ENCODE peak calls at places on chromosomes 1 and 21, in nine cellular contexts. W is A673, Z is body of pancreas, I is HFFc6, D is upper lobe of right lung, A is AG09319, N is progenitor cell of endocrine pancreas, X is A549, O is AG04449. P is an unnamed sample.

GRCh38 chr1:115679141-115679611 is 37.4 kb downstream of the VANGL1 start:
- DNase-seq in W (no peak), Z (no peak), I (peak), D (no peak), A (peak), N (no peak), X (no peak), O (no peak), P (no peak)

GRCh38 chr1:56148466-56149193 is 430.7 kb downstream of the PLPP3 start:
- DNase-seq in W (peak), Z (no peak), I (no peak), D (no peak), A (no peak), N (no peak), X (no peak), O (no peak), P (no peak)

GRCh38 chr1:221468556-221468955 is 273.3 kb downstream of the DUSP10 start:
- DNase-seq in W (no peak), Z (no peak), I (no peak), D (no peak), A (no peak), N (no peak), X (no peak), O (no peak), P (no peak)

GRCh38 chr1:32172621-32173245 is 6.7 kb upstream of the TXLNA start:
- DNase-seq in W (no peak), Z (no peak), I (no peak), D (no peak), A (no peak), N (no peak), X (no peak), O (no peak), P (no peak)

GRCh38 chr21:43890042-43890441 is 25.0 kb downstream of the AGPAT3 start:
- DNase-seq in W (no peak), Z (no peak), I (no peak), D (no peak), A (no peak), N (no peak), X (no peak), O (no peak), P (no peak)

GRCh38 chr21:26795866-26796329 is 49.3 kb downstream of the ADAMTS1 start:
- DNase-seq in W (peak), Z (peak), I (peak), D (no peak), A (peak), N (no peak), X (peak), O (peak), P (no peak)

GRCh38 chr1:21706151-21706835 is 37.1 kb upstream of the RAP1GAP start:
- DNase-seq in W (peak), Z (no peak), I (peak), D (no peak), A (no peak), N (no peak), X (no peak), O (no peak), P (no peak)

GRCh38 chr1:108082741-108083562 is 117.2 kb downstream of the SLC25A24 start:
- DNase-seq in W (no peak), Z (no peak), I (no peak), D (no peak), A (no peak), N (no peak), X (no peak), O (no peak), P (no peak)

GRCh38 chr1:25186608-25187007 is 45.7 kb downstream of the SYF2 start:
- DNase-seq in W (no peak), Z (no peak), I (no peak), D (no peak), A (no peak), N (no peak), X (no peak), O (no peak), P (no peak)

GRCh38 chr1:9399510-9400424 is 107.1 kb downstream of the SPSB1 start:
- DNase-seq in W (no peak), Z (peak), I (no peak), D (no peak), A (no peak), N (no peak), X (no peak), O (no peak), P (no peak)

GRCh38 chr1:37410815-37411214 is 63.6 kb upstream of the ZC3H12A start:
- DNase-seq in W (peak), Z (no peak), I (no peak), D (no peak), A (no peak), N (peak), X (no peak), O (no peak), P (peak)

GRCh38 chr21:44310628-44311027 is 10.8 kb downstream of the PFKL start:
- DNase-seq in W (no peak), Z (no peak), I (no peak), D (no peak), A (no peak), N (no peak), X (no peak), O (no peak), P (no peak)

GRCh38 chr1:230286166-230286889 is 139.8 kb downstream of the PGBD5 start:
- DNase-seq in W (no peak), Z (peak), I (no peak), D (no peak), A (no peak), N (no peak), X (no peak), O (no peak), P (no peak)

GRCh38 chr1:231694081-231694443 is 67.5 kb downstream of the DISC1 start:
- DNase-seq in W (no peak), Z (no peak), I (no peak), D (no peak), A (no peak), N (no peak), X (no peak), O (no peak), P (no peak)

GRCh38 chr1:69645477-69645876 is 77.8 kb downstream of the LRRC7 start:
- DNase-seq in W (no peak), Z (no peak), I (no peak), D (no peak), A (no peak), N (no peak), X (no peak), O (no peak), P (no peak)

GRCh38 chr1:54604572-54605370 is 18.6 kb downstream of the FAM151A start:
- DNase-seq in W (no peak), Z (no peak), I (no peak), D (no peak), A (no peak), N (no peak), X (no peak), O (no peak), P (no peak)

GRCh38 chr1:177960939-177961622 is 8.8 kb downstream of the SEC16B start:
- DNase-seq in W (no peak), Z (no peak), I (no peak), D (no peak), A (no peak), N (no peak), X (no peak), O (no peak), P (no peak)

GRCh38 chr1:217660353-217661062 is 29.4 kb downstream of the SPATA17 start:
- DNase-seq in W (no peak), Z (no peak), I (peak), D (no peak), A (peak), N (no peak), X (peak), O (no peak), P (no peak)

GRCh38 chr1:19448491-19449439 is 36.6 kb downstream of the CAPZB start:
- DNase-seq in W (no peak), Z (peak), I (peak), D (no peak), A (peak), N (no peak), X (peak), O (peak), P (no peak)

GRCh38 chr1:163170975-163171676 is 31.6 kb downstream of the RGS5 start:
- DNase-seq in W (peak), Z (no peak), I (peak), D (no peak), A (no peak), N (no peak), X (no peak), O (no peak), P (no peak)

GRCh38 chr1:108016451-108016920 is 51.5 kb upstream of the VAV3 start:
- DNase-seq in W (peak), Z (no peak), I (peak), D (no peak), A (no peak), N (no peak), X (no peak), O (no peak), P (no peak)

GRCh38 chr21:16419188-16419874 is 689.5 kb downstream of the USP25 start:
- DNase-seq in W (no peak), Z (peak), I (peak), D (peak), A (peak), N (no peak), X (peak), O (no peak), P (no peak)

GRCh38 chr1:231419738-231420298 is 2.3 kb downstream of the EGLN1 start:
- DNase-seq in W (no peak), Z (no peak), I (peak), D (no peak), A (no peak), N (no peak), X (no peak), O (no peak), P (no peak)

GRCh38 chr1:39949891-39950290 is 5.1 kb upstream of the MFSD2A start:
- DNase-seq in W (no peak), Z (no peak), I (no peak), D (no peak), A (no peak), N (no peak), X (no peak), O (no peak), P (no peak)

GRCh38 chr1:225653463-225654276 is 747 bp upstream of the ENAH start:
- DNase-seq in W (peak), Z (peak), I (peak), D (peak), A (no peak), N (no peak), X (peak), O (peak), P (peak)

GRCh38 chr1:29410476-29410875 is 174.2 kb downstream of the PTPRU start:
- DNase-seq in W (no peak), Z (no peak), I (no peak), D (no peak), A (no peak), N (no peak), X (no peak), O (no peak), P (no peak)

GRCh38 chr1:182791464-182792179 is 2.0 kb downstream of the NPL start:
- DNase-seq in W (no peak), Z (no peak), I (no peak), D (no peak), A (no peak), N (no peak), X (no peak), O (no peak), P (no peak)

GRCh38 chr1:182787002-182787324 is 2.6 kb upstream of the NPL start:
- DNase-seq in W (no peak), Z (no peak), I (no peak), D (no peak), A (no peak), N (no peak), X (no peak), O (no peak), P (no peak)

GRCh38 chr1:182786223-182787001 is 3.2 kb upstream of the NPL start:
- DNase-seq in W (peak), Z (peak), I (peak), D (peak), A (peak), N (peak), X (peak), O (peak), P (peak)

GRCh38 chr1:182784556-182785171 is 4.9 kb upstream of the NPL start:
- DNase-seq in W (peak), Z (no peak), I (peak), D (no peak), A (peak), N (no peak), X (peak), O (no peak), P (no peak)

GRCh38 chr1:182789138-182790076 is at the start of gene NPL:
- DNase-seq in W (peak), Z (peak), I (peak), D (peak), A (peak), N (peak), X (peak), O (no peak), P (peak)
- TF ChIP-seq CTCF in W (no peak), Z (no peak), I (no peak), D (no peak), A (no peak), N (no peak), X (no peak), O (no peak), P (no peak)

GRCh38 chr1:155309423-155310021 is 856 bp downstream of the FDPS start:
- DNase-seq in W (peak), Z (peak), I (no peak), D (peak), A (no peak), N (no peak), X (peak), O (no peak), P (no peak)
- TF ChIP-seq CTCF in W (no peak), Z (no peak), I (no peak), D (no peak), A (no peak), N (no peak), X (no peak), O (no peak), P (no peak)

GRCh38 chr21:34912022-34912933 is 136.8 kb downstream of the RUNX1 start:
- DNase-seq in W (no peak), Z (no peak), I (no peak), D (no peak), A (no peak), N (no peak), X (no peak), O (no peak), P (no peak)

GRCh38 chr21:34911360-34911759 is 137.7 kb downstream of the RUNX1 start:
- DNase-seq in W (no peak), Z (no peak), I (no peak), D (no peak), A (no peak), N (no peak), X (no peak), O (no peak), P (no peak)

GRCh38 chr21:34915364-34915834 is 133.7 kb downstream of the RUNX1 start:
- DNase-seq in W (no peak), Z (no peak), I (peak), D (no peak), A (no peak), N (no peak), X (no peak), O (peak), P (no peak)

GRCh38 chr21:34914239-34914638 is 134.9 kb downstream of the RUNX1 start:
- DNase-seq in W (no peak), Z (no peak), I (no peak), D (no peak), A (no peak), N (no peak), X (no peak), O (no peak), P (no peak)

DNA sequence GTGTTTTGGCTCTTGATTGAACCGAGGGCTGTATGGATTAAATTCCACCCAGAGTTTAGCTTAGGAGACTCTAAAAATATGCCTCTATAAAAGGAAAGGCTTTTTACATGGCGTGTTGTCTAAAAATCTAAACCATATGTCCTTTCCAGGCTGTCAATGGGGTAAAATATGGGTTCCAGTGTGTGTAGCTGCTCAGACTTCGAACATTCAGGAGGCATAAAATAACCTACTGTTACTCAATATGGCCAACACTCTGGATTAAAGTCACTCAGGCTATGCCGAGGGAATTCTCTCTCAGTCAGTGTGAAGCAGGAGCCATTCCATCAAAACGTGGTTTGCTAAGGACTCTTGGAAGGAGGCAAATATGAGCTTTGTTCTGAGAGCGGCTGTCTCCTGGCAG is 135.3 kb downstream of the RUNX1 start:
- DNase-seq in W (no peak), Z (no peak), I (no peak), D (no peak), A (no peak), N (no peak), X (no peak), O (no peak), P (no peak)
- TF ChIP-seq CTCF in W (no peak), Z (no peak), I (no peak), D (no peak), A (no peak), N (no peak), X (no peak), O (no peak), P (no peak)

DNA sequence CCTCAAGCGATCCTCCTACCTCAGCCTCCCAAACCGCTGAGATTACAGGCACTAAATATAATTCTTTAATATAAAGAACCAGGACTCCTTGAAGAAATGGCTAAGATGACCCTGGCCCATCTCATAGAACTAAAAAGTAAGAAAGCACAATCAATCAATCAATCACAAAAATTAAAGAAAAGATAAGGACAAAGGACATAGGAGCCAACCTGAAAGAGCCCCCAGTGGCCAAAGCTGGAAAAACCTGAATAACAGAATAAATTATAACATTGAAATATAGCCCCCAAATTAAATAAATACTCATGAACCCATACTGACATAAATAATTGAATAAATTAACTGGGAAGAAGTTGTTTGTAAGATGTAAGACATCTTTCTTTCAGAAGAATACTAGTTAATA is 8.9 kb downstream of the NUP210L start:
- DNase-seq in W (no peak), Z (no peak), I (no peak), D (no peak), A (no peak), N (no peak), X (no peak), O (no peak), P (no peak)
- TF ChIP-seq CTCF in W (peak), Z (no peak), I (peak), D (peak), A (peak), N (peak), X (no peak), O (no peak), P (peak)

DNA sequence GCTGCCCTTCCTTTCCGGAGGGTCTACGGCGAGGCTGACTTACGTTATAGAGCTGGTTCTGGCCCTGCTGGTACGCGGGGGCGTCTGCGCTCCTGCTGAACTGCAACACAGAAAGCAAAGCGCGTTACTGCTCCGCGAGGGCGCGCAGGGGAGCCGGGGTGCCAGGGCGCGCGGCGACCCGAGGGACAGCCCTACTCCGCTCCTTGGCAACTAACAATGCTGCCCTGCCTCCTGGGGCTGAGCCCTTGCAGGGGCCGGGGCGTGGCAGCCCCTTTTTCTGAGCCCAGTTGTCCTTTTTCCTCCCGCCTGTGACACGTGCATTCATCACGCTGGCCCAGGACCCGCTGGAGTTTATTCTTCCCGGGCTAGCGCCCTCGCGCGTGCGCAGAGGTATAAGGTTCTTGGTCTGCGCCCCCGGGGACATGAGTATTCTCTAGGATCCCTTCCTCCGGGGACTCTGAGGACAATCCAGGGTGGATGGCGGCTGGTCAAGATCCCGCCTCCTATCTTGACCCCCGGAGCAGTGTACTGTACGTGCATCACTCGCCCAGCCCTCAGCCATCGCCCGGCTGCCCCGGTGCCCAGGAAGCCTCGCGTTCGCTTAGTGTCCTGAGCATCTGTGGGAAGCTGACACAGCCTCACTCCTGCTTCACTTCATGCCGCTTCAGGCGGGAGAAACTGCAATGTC is 78.9 kb downstream of the CD247 start:
- DNase-seq in W (peak), Z (peak), I (no peak), D (no peak), A (no peak), N (peak), X (peak), O (no peak), P (peak)
- TF ChIP-seq CTCF in W (peak), Z (no peak), I (peak), D (peak), A (peak), N (peak), X (peak), O (no peak), P (no peak)

GRCh38 chr1:48939828-48940227 is 163.1 kb upstream of the BEND5 start:
- DNase-seq in W (no peak), Z (no peak), I (no peak), D (no peak), A (no peak), N (no peak), X (no peak), O (no peak), P (no peak)
- TF ChIP-seq CTCF in W (no peak), Z (no peak), I (no peak), D (no peak), A (no peak), N (no peak), X (no peak), O (no peak), P (no peak)

GRCh38 chr21:36918291-36918690 is 48.2 kb downstream of the HLCS start:
- DNase-seq in W (no peak), Z (no peak), I (no peak), D (no peak), A (no peak), N (no peak), X (no peak), O (no peak), P (no peak)

GRCh38 chr21:36916718-36917117 is 49.8 kb downstream of the HLCS start:
- DNase-seq in W (no peak), Z (no peak), I (no peak), D (no peak), A (no peak), N (no peak), X (no peak), O (no peak), P (no peak)

GRCh38 chr21:36915014-36915700 is 51.3 kb downstream of the HLCS start:
- DNase-seq in W (no peak), Z (peak), I (no peak), D (no peak), A (no peak), N (no peak), X (no peak), O (no peak), P (no peak)

GRCh38 chr21:36915701-36916075 is 50.8 kb downstream of the HLCS start:
- DNase-seq in W (no peak), Z (no peak), I (no peak), D (no peak), A (no peak), N (no peak), X (no peak), O (no peak), P (no peak)

DNA sequence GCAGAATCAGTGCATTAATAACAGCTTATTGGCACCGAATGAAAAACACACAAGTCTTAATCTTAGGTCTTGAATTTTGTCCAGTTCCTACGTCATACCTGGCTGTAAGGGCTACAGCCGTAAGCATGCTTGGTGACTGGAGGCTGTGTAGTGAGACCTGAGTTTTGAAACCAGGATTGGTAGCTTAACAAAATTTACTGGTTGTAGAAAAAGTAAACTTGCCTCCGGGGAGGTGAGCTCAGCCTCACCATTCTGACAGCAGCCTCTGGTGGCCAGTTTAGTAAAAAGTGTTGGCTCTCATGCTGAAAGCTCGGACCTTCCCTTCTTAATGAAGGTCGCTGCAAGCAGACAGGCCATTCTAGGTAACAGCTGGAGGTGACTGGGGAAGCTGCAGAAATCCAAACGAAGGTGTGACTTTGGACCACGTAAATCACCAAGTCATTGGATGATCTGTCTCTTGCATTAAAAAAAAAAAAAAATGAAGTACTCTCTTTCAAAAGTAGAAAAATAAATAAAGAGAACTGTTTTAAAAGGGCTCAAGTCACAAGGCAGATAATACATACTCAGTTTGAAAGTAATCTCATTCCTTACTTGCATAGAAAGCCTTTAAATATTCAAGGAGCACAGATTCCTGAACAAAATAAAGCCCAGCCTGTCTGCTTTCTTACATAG is 48.8 kb downstream of the HLCS start:
- DNase-seq in W (peak), Z (peak), I (no peak), D (no peak), A (no peak), N (no peak), X (peak), O (no peak), P (no peak)
- TF ChIP-seq CTCF in W (peak), Z (no peak), I (peak), D (peak), A (peak), N (peak), X (peak), O (peak), P (peak)

P was measured in neural crest cell.